ENCODE peak calls at places on chromosomes 13 and 19, in ten cellular contexts. H is tibial nerve; C is cardiac fibroblast; T is adrenal gland; K is posterior cingulate gyrus; Z is AG08396; R is psoas muscle; B is central memory CD4-positive, alpha-beta T cell; W is NCI-H2029; E is stimulated activated CD8-positive, alpha-beta memory T cell treated with anti-CD3 and anti-CD28 coated beads, Interleukin-7, amount 100 ng/mL, for 4 hours. L is an unnamed sample.

GRCh38 chr19:2550431-2551171 is 74.7 kb downstream of the GADD45B start:
- DNase-seq in H (no peak), C (no peak), T (no peak), K (peak; percentile 70), Z (no peak), R (peak; percentile 74), B (no peak), W (peak; percentile 97), E (no peak), L (peak; percentile 72)

GRCh38 chr19:45972081-45972943 is 1.4 kb downstream of the NOVA2 start:
- DNase-seq in H (no peak), C (no peak), T (no peak), K (peak; percentile 74), Z (no peak), R (no peak), B (peak; percentile 47), W (no peak), E (peak; percentile 48), L (no peak)

GRCh38 chr13:96849091-96849490 is 145.2 kb downstream of the OXGR1 start:
- DNase-seq in H (no peak), C (no peak), T (no peak), K (no peak), Z (no peak), R (no peak), B (no peak), W (no peak), E (no peak), L (no peak)

GRCh38 chr13:31476753-31477152 is 262.6 kb upstream of the RXFP2 start:
- DNase-seq in H (no peak), C (peak; percentile 18), T (no peak), K (no peak), Z (no peak), R (no peak), B (no peak), W (no peak), E (no peak), L (no peak)

GRCh38 chr13:73057284-73058025 is 1.4 kb upstream of the KLF5 start:
- DNase-seq in H (no peak), C (no peak), T (no peak), K (no peak), Z (no peak), R (no peak), B (no peak), W (no peak), E (no peak), L (no peak)

GRCh38 chr13:109152311-109152820 is 523.0 kb downstream of the MYO16 start:
- DNase-seq in H (no peak), C (no peak), T (no peak), K (no peak), Z (no peak), R (no peak), B (no peak), W (no peak), E (no peak), L (no peak)

GRCh38 chr19:14562660-14563589 is 8.9 kb downstream of the NDUFB7 start:
- DNase-seq in H (no peak), C (no peak), T (no peak), K (no peak), Z (no peak), R (peak; percentile 37), B (no peak), W (no peak), E (no peak), L (peak; percentile 75)

GRCh38 chr13:46143239-46143701 is 38.4 kb upstream of the CPB2 start:
- DNase-seq in H (no peak), C (no peak), T (no peak), K (no peak), Z (no peak), R (no peak), B (no peak), W (no peak), E (no peak), L (no peak)

GRCh38 chr19:6710273-6711077 is 10.0 kb downstream of the C3 start:
- DNase-seq in H (no peak), C (no peak), T (no peak), K (peak; percentile 37), Z (no peak), R (no peak), B (no peak), W (no peak), E (no peak), L (no peak)

GRCh38 chr13:78383899-78384298 is 219.5 kb downstream of the POU4F1 start:
- DNase-seq in H (no peak), C (no peak), T (no peak), K (no peak), Z (no peak), R (no peak), B (no peak), W (no peak), E (no peak), L (no peak)

GRCh38 chr13:112188298-112188610 is 121.3 kb downstream of the SOX1 start:
- DNase-seq in H (no peak), C (no peak), T (no peak), K (no peak), Z (no peak), R (no peak), B (no peak), W (no peak), E (no peak), L (no peak)

GRCh38 chr19:17931532-17932191 is 1.2 kb upstream of the CCDC124 start:
- DNase-seq in H (no peak), C (no peak), T (no peak), K (no peak), Z (no peak), R (no peak), B (no peak), W (no peak), E (no peak), L (no peak)

GRCh38 chr19:2454199-2454961 is 2.4 kb downstream of the LMNB2 start:
- DNase-seq in H (no peak), C (no peak), T (no peak), K (no peak), Z (no peak), R (no peak), B (no peak), W (no peak), E (no peak), L (no peak)

GRCh38 chr19:32223595-32224370 is 121.6 kb upstream of the ZNF507 start:
- DNase-seq in H (no peak), C (no peak), T (no peak), K (peak; percentile 70), Z (no peak), R (no peak), B (no peak), W (no peak), E (no peak), L (no peak)

GRCh38 chr13:41061914-41062837 is 867 bp downstream of the WBP4 start:
- DNase-seq in H (no peak), C (peak; percentile 89), T (no peak), K (no peak), Z (peak; percentile 62), R (no peak), B (no peak), W (no peak), E (no peak), L (no peak)

GRCh38 chr13:95896302-95896701 is 156.9 kb downstream of the UGGT2 start:
- DNase-seq in H (no peak), C (peak; percentile 68), T (no peak), K (no peak), Z (no peak), R (no peak), B (no peak), W (no peak), E (no peak), L (no peak)

GRCh38 chr19:52659013-52659412 is 20.9 kb upstream of the ZNF83 start:
- DNase-seq in H (no peak), C (no peak), T (no peak), K (no peak), Z (no peak), R (no peak), B (no peak), W (no peak), E (no peak), L (no peak)

GRCh38 chr13:20684041-20684440 is 19.5 kb upstream of the IL17D start:
- DNase-seq in H (no peak), C (no peak), T (no peak), K (no peak), Z (no peak), R (no peak), B (no peak), W (no peak), E (no peak), L (no peak)

GRCh38 chr13:106568225-106569003 is 477 bp upstream of the ARGLU1 start:
- DNase-seq in H (no peak), C (no peak), T (no peak), K (no peak), Z (no peak), R (no peak), B (no peak), W (no peak), E (no peak), L (no peak)

GRCh38 chr13:102405499-102406079 is 3.7 kb upstream of the FGF14 start:
- DNase-seq in H (no peak), C (peak; percentile 27), T (no peak), K (no peak), Z (no peak), R (no peak), B (no peak), W (no peak), E (no peak), L (no peak)

GRCh38 chr13:72643339-72643989 is 84.0 kb downstream of the MZT1 start:
- DNase-seq in H (peak; percentile 30), C (peak; percentile 68), T (peak; percentile 69), K (no peak), Z (peak; percentile 18), R (peak; percentile 17), B (peak; percentile 8), W (no peak), E (peak; percentile 9), L (no peak)

GRCh38 chr13:81957121-81957520 is 1616.2 kb upstream of the SPRY2 start:
- DNase-seq in H (no peak), C (no peak), T (no peak), K (no peak), Z (no peak), R (no peak), B (no peak), W (no peak), E (no peak), L (no peak)

GRCh38 chr13:112726018-112726767 is 36.4 kb downstream of the ATP11A start:
- DNase-seq in H (no peak), C (no peak), T (no peak), K (peak; percentile 67), Z (no peak), R (no peak), B (no peak), W (no peak), E (no peak), L (no peak)

GRCh38 chr19:35978832-35979365 is 16.1 kb upstream of the SDHAF1 start:
- DNase-seq in H (no peak), C (no peak), T (no peak), K (no peak), Z (no peak), R (no peak), B (no peak), W (no peak), E (no peak), L (no peak)

GRCh38 chr13:97367427-97367826 is 66.5 kb upstream of the RAP2A start:
- DNase-seq in H (no peak), C (peak; percentile 51), T (no peak), K (no peak), Z (peak; percentile 50), R (peak; percentile 33), B (no peak), W (no peak), E (no peak), L (peak; percentile 28)

GRCh38 chr19:23523863-23524262 is 128.6 kb upstream of the ZNF91 start:
- DNase-seq in H (no peak), C (no peak), T (no peak), K (no peak), Z (no peak), R (no peak), B (no peak), W (no peak), E (no peak), L (no peak)

GRCh38 chr19:39156230-39156890 is 30.8 kb downstream of the PAK4 start:
- DNase-seq in H (no peak), C (no peak), T (no peak), K (no peak), Z (peak; percentile 61), R (no peak), B (no peak), W (no peak), E (no peak), L (no peak)

GRCh38 chr19:47511128-47511517 is 3.7 kb downstream of the NAPA start:
- DNase-seq in H (peak; percentile 68), C (no peak), T (peak; percentile 93), K (peak; percentile 39), Z (no peak), R (peak; percentile 52), B (no peak), W (no peak), E (no peak), L (no peak)

L was measured in gastrocnemius medialis.